ENCODE peak calls at places on chromosomes 12 and 14, in ten cellular contexts. A is tibial artery; T is GM12864; M is kidney; B is breast epithelium; R is IMR-90; S is hepatocyte; D is ovary; I is dorsolateral prefrontal cortex; U is CD8-positive, alpha-beta T cell. N is an unnamed sample.

GRCh38 chr12:57156701-57157403 is 9.4 kb upstream of the LRP1-AS start:
- DNase-seq in A (no peak), T (no peak), M (no peak), B (no peak), R (no peak), S (no peak), D (no peak), I (peak), U (no peak), N (no peak)

GRCh38 chr12:120763250-120763649 is 37.6 kb downstream of the ACADS start:
- DNase-seq in A (no peak), T (no peak), M (peak), B (no peak), R (no peak), S (no peak), D (no peak), I (no peak), U (no peak), N (no peak)

GRCh38 chr14:80784824-80785223 is 156.7 kb downstream of the CEP128 start:
- DNase-seq in A (no peak), T (no peak), M (no peak), B (no peak), R (peak), S (peak), D (no peak), I (no peak), U (no peak), N (no peak)

GRCh38 chr12:132886529-132887477 is 602 bp downstream of the CHFR start:
- DNase-seq in A (no peak), T (no peak), M (no peak), B (no peak), R (peak), S (peak), D (no peak), I (peak), U (peak), N (no peak)

GRCh38 chr14:77153802-77154201 is 12.2 kb upstream of the ZDHHC22 start:
- DNase-seq in A (no peak), T (no peak), M (no peak), B (no peak), R (no peak), S (no peak), D (no peak), I (no peak), U (no peak), N (no peak)

GRCh38 chr12:29795715-29796114 is 12.0 kb upstream of the TMTC1 start:
- DNase-seq in A (no peak), T (no peak), M (no peak), B (no peak), R (no peak), S (no peak), D (no peak), I (no peak), U (no peak), N (no peak)

GRCh38 chr12:18998343-18999270 is 130.9 kb upstream of the PLEKHA5 start:
- DNase-seq in A (no peak), T (no peak), M (no peak), B (peak), R (peak), S (peak), D (no peak), I (no peak), U (no peak), N (no peak)

GRCh38 chr14:81137316-81137715 is 83.4 kb downstream of the GTF2A1 start:
- DNase-seq in A (no peak), T (no peak), M (no peak), B (no peak), R (peak), S (no peak), D (no peak), I (no peak), U (no peak), N (no peak)

GRCh38 chr12:6828671-6829531 is 694 bp downstream of the P3H3 start:
- DNase-seq in A (peak), T (no peak), M (peak), B (no peak), R (peak), S (peak), D (peak), I (peak), U (peak), N (no peak)

GRCh38 chr14:55581011-55581806 is 1.2 kb downstream of the KTN1 start:
- DNase-seq in A (peak), T (no peak), M (peak), B (peak), R (no peak), S (peak), D (peak), I (peak), U (peak), N (peak)

GRCh38 chr14:100872241-100872640 is 31.3 kb downstream of the RTL1 start:
- DNase-seq in A (no peak), T (peak), M (no peak), B (no peak), R (peak), S (no peak), D (no peak), I (no peak), U (no peak), N (no peak)

GRCh38 chr12:32309811-32310755 is 89.3 kb upstream of the FGD4 start:
- DNase-seq in A (no peak), T (no peak), M (no peak), B (no peak), R (peak), S (peak), D (no peak), I (no peak), U (no peak), N (no peak)

GRCh38 chr12:2957816-2958431 is 1.3 kb upstream of the TEAD4 start:
- DNase-seq in A (no peak), T (no peak), M (no peak), B (no peak), R (no peak), S (no peak), D (no peak), I (no peak), U (no peak), N (no peak)

GRCh38 chr14:92426237-92426636 is 87.3 kb upstream of the RIN3 start:
- DNase-seq in A (no peak), T (no peak), M (no peak), B (no peak), R (peak), S (no peak), D (no peak), I (no peak), U (no peak), N (no peak)

GRCh38 chr12:53618340-53618739 is 7.8 kb downstream of the ATF7 start:
- DNase-seq in A (no peak), T (no peak), M (no peak), B (no peak), R (no peak), S (no peak), D (no peak), I (no peak), U (no peak), N (no peak)
- TF ChIP-seq CTCF in A (no peak), T (no peak), M (no peak), B (no peak), R (no peak), S (no peak), D (no peak), I (no peak), U (no peak), N (no peak)

DNA sequence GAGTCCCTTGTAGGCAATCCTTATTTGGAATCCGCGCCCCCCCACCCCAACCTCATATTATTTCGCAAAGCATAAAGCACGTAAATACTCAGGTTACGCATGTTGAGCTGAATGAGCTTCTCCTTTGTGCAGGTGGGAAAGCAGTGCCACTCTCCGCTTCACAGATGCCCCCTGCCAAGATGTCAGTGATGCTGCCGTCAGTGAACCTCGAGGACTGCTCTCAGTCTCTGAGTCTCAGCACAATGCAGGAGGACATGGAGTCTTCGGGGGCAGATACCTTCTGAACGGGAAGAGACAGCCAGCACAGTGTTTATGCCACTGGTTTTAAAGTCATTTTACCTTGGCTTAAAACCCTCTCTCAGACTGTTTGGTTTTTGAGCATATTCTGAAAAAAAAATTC is 90.1 kb upstream of the DACT1 start:
- DNase-seq in A (no peak), T (no peak), M (no peak), B (no peak), R (no peak), S (no peak), D (no peak), I (no peak), U (no peak), N (no peak)
- H3K4me3 ChIP-seq in A (no peak), T (no peak), M (no peak), B (no peak), R (no peak), S (no peak), D (no peak), I (no peak), U (no peak), N (no peak)

GRCh38 chr14:22220427-22220826 is 368.6 kb downstream of the DAD1 start:
- DNase-seq in A (no peak), T (no peak), M (no peak), B (no peak), R (peak), S (peak), D (no peak), I (no peak), U (no peak), N (no peak)
- TF ChIP-seq CTCF in A (no peak), T (no peak), M (no peak), B (no peak), R (peak), S (peak), D (no peak), I (no peak), U (no peak), N (no peak)

DNA sequence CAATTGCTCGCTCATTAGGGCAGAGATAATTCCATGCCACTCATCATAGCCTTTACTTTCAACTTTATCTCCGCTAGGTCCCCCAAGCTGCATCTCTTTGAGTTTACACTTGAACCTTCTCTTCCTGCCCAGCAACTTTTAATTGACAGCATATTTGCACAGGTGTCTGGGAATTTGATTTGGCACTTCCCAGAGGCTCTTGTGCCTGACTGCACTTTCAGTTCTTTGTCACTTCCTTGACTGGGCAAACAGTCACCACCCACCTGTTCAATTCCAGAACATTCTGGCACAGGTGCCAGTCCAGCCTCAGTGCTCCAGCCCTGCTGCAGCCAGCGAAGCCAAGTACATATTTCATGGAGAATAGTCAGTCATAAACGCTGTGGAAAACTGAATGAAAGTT is 110.1 kb upstream of the LRIG3 start:
- DNase-seq in A (no peak), T (no peak), M (peak), B (no peak), R (no peak), S (no peak), D (no peak), I (no peak), U (no peak), N (no peak)
- H3K4me3 ChIP-seq in A (no peak), T (no peak), M (no peak), B (no peak), R (no peak), S (no peak), D (no peak), I (no peak), U (no peak), N (no peak)

GRCh38 chr14:95196268-95196667 is 38.9 kb upstream of the DICER1 start:
- DNase-seq in A (no peak), T (no peak), M (no peak), B (no peak), R (no peak), S (no peak), D (no peak), I (no peak), U (no peak), N (peak)
- TF ChIP-seq CTCF in A (no peak), T (peak), M (no peak), B (peak), R (no peak), S (peak), D (no peak), I (no peak), U (peak), N (peak)

DNA sequence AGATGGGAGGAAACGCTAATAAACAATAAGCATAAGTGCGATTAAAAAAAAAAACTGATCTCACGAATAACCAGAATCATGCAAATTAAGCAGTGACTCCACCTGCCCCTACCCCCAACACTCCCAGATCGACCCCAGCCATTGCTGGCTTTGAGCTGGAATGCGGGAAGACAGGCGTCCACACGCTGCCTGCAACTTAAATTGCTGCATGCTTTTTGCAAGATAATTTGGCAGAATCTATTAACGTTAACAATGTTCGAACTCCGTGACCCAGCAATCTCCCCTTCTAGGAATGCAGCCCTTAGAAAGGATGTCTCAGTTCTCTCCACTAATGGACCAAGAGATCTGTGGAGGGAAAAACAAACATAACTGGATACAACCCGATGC is 946 bp upstream of the CKB start:
- DNase-seq in A (no peak), T (no peak), M (no peak), B (no peak), R (no peak), S (no peak), D (no peak), I (no peak), U (no peak), N (no peak)
- H3K4me3 ChIP-seq in A (no peak), T (no peak), M (no peak), B (no peak), R (no peak), S (no peak), D (no peak), I (no peak), U (no peak), N (no peak)

GRCh38 chr14:52730708-52731111 is 744 bp downstream of the STYX start:
- DNase-seq in A (no peak), T (no peak), M (no peak), B (no peak), R (no peak), S (no peak), D (no peak), I (no peak), U (no peak), N (no peak)

GRCh38 chr14:52740751-52741150 is 10.8 kb downstream of the STYX start:
- DNase-seq in A (no peak), T (no peak), M (no peak), B (no peak), R (no peak), S (no peak), D (no peak), I (no peak), U (no peak), N (no peak)

GRCh38 chr14:52733824-52734223 is 3.9 kb downstream of the STYX start:
- DNase-seq in A (no peak), T (no peak), M (no peak), B (no peak), R (no peak), S (no peak), D (no peak), I (no peak), U (no peak), N (no peak)

GRCh38 chr14:52738409-52738808 is 8.4 kb downstream of the STYX start:
- DNase-seq in A (no peak), T (no peak), M (no peak), B (no peak), R (no peak), S (no peak), D (no peak), I (no peak), U (no peak), N (no peak)

GRCh38 chr14:52735921-52736489 is 6.0 kb downstream of the STYX start:
- DNase-seq in A (no peak), T (no peak), M (no peak), B (no peak), R (peak), S (no peak), D (no peak), I (no peak), U (no peak), N (no peak)
- TF ChIP-seq CTCF in A (no peak), T (no peak), M (no peak), B (no peak), R (no peak), S (no peak), D (no peak), I (no peak), U (no peak), N (no peak)

GRCh38 chr12:114500775-114501473 is 95.0 kb upstream of the TBX5 start:
- DNase-seq in A (no peak), T (no peak), M (no peak), B (no peak), R (no peak), S (no peak), D (no peak), I (no peak), U (no peak), N (no peak)

GRCh38 chr12:114504311-114504710 is 98.4 kb upstream of the TBX5 start:
- DNase-seq in A (no peak), T (no peak), M (no peak), B (no peak), R (peak), S (no peak), D (no peak), I (no peak), U (no peak), N (no peak)

GRCh38 chr12:114499338-114499737 is 93.4 kb upstream of the TBX5 start:
- DNase-seq in A (no peak), T (no peak), M (no peak), B (no peak), R (peak), S (no peak), D (no peak), I (no peak), U (no peak), N (no peak)

DNA sequence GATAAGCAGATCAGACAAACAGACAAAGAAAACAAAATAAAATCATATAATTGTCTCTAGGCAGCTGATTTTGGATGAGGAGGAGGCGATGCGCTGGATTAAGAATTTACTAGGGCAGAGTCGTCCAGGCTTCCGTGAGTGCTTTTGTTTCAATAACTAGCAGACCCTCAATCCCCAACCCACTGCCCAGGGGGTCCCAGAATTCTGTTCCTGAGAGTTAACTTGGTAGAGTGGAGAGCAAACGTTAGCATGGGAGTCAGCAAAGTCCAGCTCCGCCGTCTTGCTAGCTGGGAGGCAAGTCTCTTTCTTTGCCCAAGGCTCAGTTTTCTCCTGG is 95.5 kb upstream of the TBX5 start:
- DNase-seq in A (no peak), T (no peak), M (no peak), B (no peak), R (no peak), S (no peak), D (no peak), I (no peak), U (no peak), N (no peak)
- H3K4me3 ChIP-seq in A (no peak), T (no peak), M (no peak), B (no peak), R (no peak), S (no peak), D (no peak), I (no peak), U (no peak), N (no peak)

N was measured in GM12865.